ENCODE peak calls at places on chromosome 9, in four cellular contexts. O is MM.1S, T is ovary, C is IMR-90. A is an unnamed sample.

GRCh38 chr9:18489861-18490260 is 15.9 kb downstream of the ADAMTSL1 start:
- DNase-seq in O (no peak), T (no peak), C (peak; percentile 75), A (no peak)

GRCh38 chr9:113516840-113517577 is 53.5 kb downstream of the RGS3 start:
- DNase-seq in O (peak; percentile 87), T (no peak), C (peak; percentile 39), A (no peak)

GRCh38 chr9:72585737-72586136 is 64.3 kb downstream of the TMC1 start:
- DNase-seq in O (no peak), T (no peak), C (peak; percentile 83), A (no peak)

GRCh38 chr9:125759812-125760134 is 12.6 kb downstream of the PBX3 start:
- DNase-seq in O (no peak), T (no peak), C (no peak), A (no peak)

GRCh38 chr9:75175395-75175794 is 87.1 kb downstream of the OSTF1 start:
- DNase-seq in O (no peak), T (no peak), C (no peak), A (no peak)

GRCh38 chr9:136305822-136306690 is 2.2 kb upstream of the CCDC187 start:
- DNase-seq in O (no peak), T (no peak), C (no peak), A (no peak)

GRCh38 chr9:136171801-136172411 is 33.0 kb downstream of the LHX3 start:
- DNase-seq in O (no peak), T (no peak), C (no peak), A (peak; percentile 9)

GRCh38 chr9:83582026-83582425 is 40.9 kb upstream of the IDNK start:
- DNase-seq in O (no peak), T (no peak), C (peak; percentile 36), A (no peak)

GRCh38 chr9:81534138-81534865 is 155.0 kb downstream of the TLE1 start:
- DNase-seq in O (no peak), T (no peak), C (peak; percentile 62), A (no peak)

GRCh38 chr9:87007711-87008360 is 60.5 kb upstream of the GAS1 start:
- DNase-seq in O (no peak), T (no peak), C (peak; percentile 25), A (no peak)

GRCh38 chr9:99818439-99818992 is 3.2 kb upstream of the NR4A3 start:
- DNase-seq in O (no peak), T (no peak), C (no peak), A (no peak)

GRCh38 chr9:133121200-133122166 is at the start of gene RALGDS:
- DNase-seq in O (peak; percentile 86), T (peak; percentile 90), C (peak; percentile 75), A (peak; percentile 90)

GRCh38 chr9:133522073-133522910 is 2.5 kb downstream of the MYMK start:
- DNase-seq in O (no peak), T (no peak), C (no peak), A (no peak)

GRCh38 chr9:104557179-104557634 is 11.8 kb upstream of the OR13C8 start:
- DNase-seq in O (peak; percentile 72), T (no peak), C (no peak), A (no peak)

GRCh38 chr9:133000842-133001241 is 22.3 kb downstream of the GFI1B start:
- DNase-seq in O (no peak), T (no peak), C (no peak), A (no peak)

GRCh38 chr9:20570086-20570485 is 52.2 kb downstream of the MLLT3 start:
- DNase-seq in O (no peak), T (no peak), C (peak; percentile 51), A (no peak)

GRCh38 chr9:115261656-115262081 is 143.7 kb upstream of the TNC start:
- DNase-seq in O (no peak), T (no peak), C (peak; percentile 63), A (no peak)

GRCh38 chr9:76458903-76459690 is at the start of gene GCNT1:
- DNase-seq in O (peak; percentile 93), T (peak; percentile 58), C (peak; percentile 60), A (peak; percentile 84)

GRCh38 chr9:21906213-21906612 is 88.0 kb downstream of the CDKN2A start:
- DNase-seq in O (no peak), T (no peak), C (no peak), A (no peak)

GRCh38 chr9:86406366-86406765 is 52.2 kb upstream of the TUT7 start:
- DNase-seq in O (no peak), T (no peak), C (peak; percentile 88), A (no peak)

GRCh38 chr9:126479515-126479914 is 134.2 kb upstream of the LMX1B start:
- DNase-seq in O (no peak), T (no peak), C (no peak), A (no peak)

GRCh38 chr9:126464694-126465441 is 138.2 kb downstream of the MVB12B start:
- DNase-seq in O (no peak), T (no peak), C (no peak), A (no peak)

GRCh38 chr9:87422999-87423398 is 74.7 kb upstream of the DAPK1 start:
- DNase-seq in O (no peak), T (no peak), C (no peak), A (no peak)

GRCh38 chr9:77820293-77820954 is 172.3 kb upstream of the GNA14 start:
- DNase-seq in O (no peak), T (no peak), C (peak; percentile 83), A (no peak)

GRCh38 chr9:106535439-106535838 is 327.5 kb upstream of the ZNF462 start:
- DNase-seq in O (no peak), T (no peak), C (no peak), A (no peak)

GRCh38 chr9:108668191-108668940 is 187.4 kb downstream of the ACTL7B start:
- DNase-seq in O (no peak), T (no peak), C (no peak), A (no peak)

GRCh38 chr9:7967093-7967827 is 167.7 kb upstream of the DMAC1 start:
- DNase-seq in O (no peak), T (no peak), C (no peak), A (no peak)

GRCh38 chr9:128626181-128626580 is 30.5 kb downstream of the DYNC2I2 start:
- DNase-seq in O (no peak), T (no peak), C (no peak), A (no peak)

GRCh38 chr9:104748359-104749031 is 1.0 kb downstream of the NIPSNAP3A start:
- DNase-seq in O (peak; percentile 22), T (no peak), C (peak; percentile 13), A (no peak)

GRCh38 chr9:135478191-135478590 is 1.4 kb upstream of the PPP1R26 start:
- DNase-seq in O (no peak), T (no peak), C (no peak), A (no peak)

GRCh38 chr9:76720245-76720644 is 44.0 kb upstream of the PCA3 start:
- DNase-seq in O (no peak), T (no peak), C (no peak), A (no peak)

GRCh38 chr9:98971168-98971914 is 27.6 kb downstream of the COL15A1 start:
- DNase-seq in O (no peak), T (no peak), C (peak; percentile 91), A (no peak)

GRCh38 chr9:84121991-84122523 is 141.5 kb downstream of the RMI1 start:
- DNase-seq in O (no peak), T (peak; percentile 25), C (peak; percentile 65), A (no peak)

GRCh38 chr9:93670208-93671029 is 94.0 kb downstream of the PHF2 start:
- DNase-seq in O (no peak), T (peak; percentile 10), C (peak; percentile 13), A (peak; percentile 4)

GRCh38 chr9:3968891-3969290 is 331.0 kb downstream of the GLIS3 start:
- DNase-seq in O (no peak), T (no peak), C (peak; percentile 58), A (no peak)

GRCh38 chr9:95793924-95794828 is 81.3 kb upstream of the ERCC6L2 start:
- DNase-seq in O (no peak), T (no peak), C (peak; percentile 98), A (no peak)

GRCh38 chr9:18910858-18911257 is 122.2 kb downstream of the SAXO1 start:
- DNase-seq in O (no peak), T (no peak), C (peak; percentile 53), A (no peak)

GRCh38 chr9:112752334-112753110 is 2.0 kb downstream of the SNX30 start:
- DNase-seq in O (no peak), T (no peak), C (no peak), A (no peak)

GRCh38 chr9:120715331-120715924 is 1.2 kb upstream of the MEGF9 start:
- DNase-seq in O (no peak), T (peak; percentile 70), C (peak; percentile 77), A (peak; percentile 58)
- H3K27ac ChIP-seq in O (no peak overlapping the region), T (peak overlapping the region; percentile 80), C (peak overlapping the region; percentile 84), A (no peak overlapping the region)

DNA sequence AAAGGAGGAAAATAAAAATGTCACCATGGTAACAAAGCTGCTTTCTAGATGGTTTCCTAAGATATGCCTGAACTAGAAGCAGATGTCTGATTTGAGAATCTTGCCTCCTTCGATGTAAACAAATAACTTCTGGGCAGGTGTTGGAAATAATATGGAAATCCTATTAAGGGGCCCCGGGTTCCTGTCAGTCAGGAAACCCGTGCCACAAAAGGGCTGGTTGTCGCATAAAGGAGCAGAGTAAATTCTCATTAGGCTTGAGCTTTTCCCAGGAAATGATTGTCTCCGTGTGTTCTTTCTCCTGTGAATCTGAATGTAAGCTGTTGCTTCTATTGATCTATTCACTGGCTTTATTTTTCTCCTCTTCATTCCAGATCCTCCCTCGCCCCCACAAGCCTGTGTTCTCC is 90.8 kb downstream of the TLE4 start:
- DNase-seq in O (no peak), T (no peak), C (no peak), A (no peak)
- H3K36me3 ChIP-seq in O (no peaks in the 10 kb centered on the region), T (no peaks in the 10 kb centered on the region), C (no peaks in the 10 kb centered on the region), A (no peaks in the 10 kb centered on the region)

GRCh38 chr9:36457836-36458429 is 57.9 kb upstream of the RNF38 start:
- DNase-seq in O (no peak), T (no peak), C (no peak), A (no peak)

GRCh38 chr9:36462245-36462644 is 62.2 kb upstream of the RNF38 start:
- DNase-seq in O (no peak), T (no peak), C (no peak), A (no peak)

GRCh38 chr9:36456480-36457115 is 56.5 kb upstream of the RNF38 start:
- DNase-seq in O (no peak), T (no peak), C (peak; percentile 31), A (no peak)

GRCh38 chr9:36461341-36461740 is 61.3 kb upstream of the RNF38 start:
- DNase-seq in O (no peak), T (no peak), C (peak; percentile 40), A (no peak)
- H3K27ac ChIP-seq in O (no peak overlapping the region), T (no peak overlapping the region), C (no peak overlapping the region), A (no peak overlapping the region)

DNA sequence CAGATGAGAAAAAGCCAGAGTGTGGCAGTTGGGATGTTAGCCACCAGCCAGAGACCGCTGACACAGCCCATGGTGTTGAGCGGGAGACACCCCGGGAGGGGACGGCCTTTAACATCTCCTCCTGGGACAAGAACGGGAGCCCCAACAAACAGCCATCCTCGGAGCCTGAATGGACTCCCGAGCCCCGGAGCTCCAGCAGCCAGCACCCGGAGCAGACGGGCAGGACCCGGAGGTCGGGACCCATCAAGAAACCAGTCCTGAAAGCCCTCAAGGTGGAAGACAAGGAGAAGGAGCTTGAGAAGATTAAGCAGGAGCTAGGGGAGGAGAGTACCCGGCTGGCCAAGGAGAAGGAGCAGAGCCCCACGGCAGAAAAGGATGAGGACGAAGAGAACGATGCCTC is 28.0 kb upstream of the POMT1 start:
- DNase-seq in O (no peak), T (no peak), C (no peak), A (no peak)
- H3K36me3 ChIP-seq in O (peaks cover 20% of the 10 kb centered on the region), T (no peaks in the 10 kb centered on the region), C (peaks cover 81% of the 10 kb centered on the region), A (peaks cover 100% of the 10 kb centered on the region)